ENCODE peak calls at places on chromosome 22, in four cellular contexts. N is tibial nerve, X is body of pancreas, Y is HCT116. Q is an unnamed sample.

GRCh38 chr22:31891366-31892079 is 52.8 kb upstream of the YWHAH start:
- DNase-seq in X (no peak), N (no peak), Y (no peak), Q (peak)

GRCh38 chr22:36281726-36282077 is 28.8 kb downstream of the APOL1 start:
- DNase-seq in N (no peak), X (no peak), Y (no peak), Q (no peak)

GRCh38 chr22:42683599-42684283 is 34.5 kb upstream of the CYB5R3 start:
- DNase-seq in N (no peak), X (no peak), Y (no peak), Q (no peak)

GRCh38 chr22:27489265-27489675 is 312.3 kb downstream of the MN1 start:
- DNase-seq in Y (no peak), X (peak), N (no peak), Q (no peak)

GRCh38 chr22:24155597-24156145 is 25.6 kb upstream of the SUSD2 start:
- DNase-seq in X (peak), N (peak), Y (no peak), Q (peak)

GRCh38 chr22:44615602-44616180 is 86.3 kb upstream of the PRR5 start:
- DNase-seq in Y (no peak), N (no peak), X (no peak), Q (no peak)

GRCh38 chr22:24841261-24841660 is 35.2 kb downstream of the SGSM1 start:
- DNase-seq in N (no peak), X (peak), Y (no peak), Q (no peak)

GRCh38 chr22:44710474-44711235 is 8.7 kb downstream of the PRR5 start:
- DNase-seq in Y (no peak), X (no peak), N (no peak), Q (peak)

GRCh38 chr22:25351631-25352293 is 132.3 kb downstream of the CRYBB2 start:
- DNase-seq in N (no peak), X (no peak), Y (no peak), Q (no peak)

GRCh38 chr22:19798320-19798665 is 37.7 kb downstream of the TBX1 start:
- DNase-seq in X (no peak), N (no peak), Y (no peak), Q (no peak)
- TF ChIP-seq POLR2A in X (no peak), N (no peak), Y (no peak), Q (no peak)

DNA sequence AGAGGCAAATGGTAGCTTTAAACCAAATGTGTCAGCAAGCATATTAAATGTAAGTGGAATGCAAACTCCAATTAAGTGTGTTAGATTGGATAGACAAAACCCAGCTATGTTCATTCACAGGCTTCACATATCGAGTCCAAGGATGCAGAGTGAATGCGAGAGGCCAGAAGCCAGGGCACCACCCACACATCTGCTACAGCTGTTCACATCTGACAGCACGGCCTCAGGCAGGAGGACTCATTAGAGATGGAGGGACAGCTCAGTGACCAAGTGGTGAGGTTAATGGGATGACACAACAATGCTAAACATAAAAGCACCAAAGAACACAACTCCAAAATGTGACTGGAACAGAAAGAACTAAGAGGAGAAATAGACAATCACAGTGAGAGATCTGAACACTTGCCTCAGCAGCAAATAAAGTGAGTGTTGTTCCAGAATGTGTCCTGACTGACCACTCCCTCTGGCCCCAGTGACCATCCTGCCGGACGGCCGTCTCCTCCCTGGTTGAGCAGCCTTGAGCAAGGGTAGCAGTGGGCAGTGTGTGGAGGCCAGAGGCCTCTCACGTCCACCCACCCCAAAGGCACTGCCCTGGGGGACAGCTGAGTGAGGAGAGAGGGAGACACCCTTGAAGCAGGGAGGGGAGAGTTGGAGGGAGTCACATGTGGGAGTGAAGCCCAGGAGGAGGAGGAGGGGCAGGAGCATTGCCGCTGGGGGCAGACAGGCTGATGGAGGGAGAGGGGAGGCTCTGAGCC is 23.7 kb downstream of the ALG12 start:
- DNase-seq in N (no peak), X (no peak), Y (no peak), Q (no peak)
- TF ChIP-seq POLR2A in N (no peak), X (no peak), Y (no peak), Q (no peak)

DNA sequence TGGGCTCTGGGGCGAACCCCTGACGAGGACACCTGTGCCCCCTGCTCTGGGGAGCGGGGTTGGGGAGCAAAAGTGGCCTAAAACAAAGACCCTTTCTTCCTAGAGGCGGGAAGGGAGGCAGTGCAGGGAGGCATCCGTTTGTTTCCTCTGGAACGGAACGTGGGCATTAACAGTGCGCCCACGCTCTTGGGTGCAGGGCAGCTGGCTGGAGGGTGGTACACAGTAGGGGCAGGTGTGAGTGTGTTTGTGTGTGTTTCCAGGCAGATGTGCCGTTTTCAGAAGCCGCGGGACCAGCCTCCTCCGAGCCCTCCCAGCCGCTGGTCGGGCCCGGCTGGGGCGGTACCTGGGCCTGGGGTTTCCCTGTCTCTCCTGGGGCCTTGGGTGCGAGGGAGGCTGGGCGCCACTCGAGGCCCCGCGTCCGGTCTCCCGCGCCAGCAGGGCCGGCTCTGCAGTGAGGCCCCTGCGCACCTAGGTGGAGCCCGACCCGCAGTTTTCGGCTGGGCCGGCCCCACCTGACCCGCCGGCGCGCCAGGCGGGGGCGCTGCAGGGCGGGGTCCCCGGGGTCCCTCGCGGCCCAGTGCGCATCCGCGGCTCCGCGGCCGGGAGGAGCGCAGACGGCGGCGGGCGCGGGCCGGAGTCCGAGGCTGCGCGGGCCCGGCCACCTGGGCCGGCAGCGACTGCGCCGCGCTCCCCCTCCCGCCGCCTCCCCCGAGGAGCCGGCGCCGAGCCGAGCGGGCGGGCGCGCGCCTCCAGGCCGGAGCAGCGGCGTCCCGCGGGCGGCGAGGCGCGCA is 1252.7 kb downstream of the BRD1 start:
- DNase-seq in N (no peak), Y (no peak), X (peak), Q (peak)
- TF ChIP-seq POLR2A in N (no peak), Y (no peak), X (no peak), Q (no peak)

GRCh38 chr22:41383085-41383484 is 1.3 kb downstream of the TEF start:
- DNase-seq in N (no peak), X (no peak), Y (no peak), Q (no peak)

GRCh38 chr22:41381329-41382097 is at the start of gene TEF:
- DNase-seq in X (peak), Y (peak), N (peak), Q (peak)

GRCh38 chr22:41382098-41382578 is 396 bp downstream of the TEF start:
- DNase-seq in X (peak), N (peak), Y (no peak), Q (peak)

GRCh38 chr22:41382610-41383009 is 868 bp downstream of the TEF start:
- DNase-seq in Y (no peak), N (no peak), X (no peak), Q (no peak)

DNA sequence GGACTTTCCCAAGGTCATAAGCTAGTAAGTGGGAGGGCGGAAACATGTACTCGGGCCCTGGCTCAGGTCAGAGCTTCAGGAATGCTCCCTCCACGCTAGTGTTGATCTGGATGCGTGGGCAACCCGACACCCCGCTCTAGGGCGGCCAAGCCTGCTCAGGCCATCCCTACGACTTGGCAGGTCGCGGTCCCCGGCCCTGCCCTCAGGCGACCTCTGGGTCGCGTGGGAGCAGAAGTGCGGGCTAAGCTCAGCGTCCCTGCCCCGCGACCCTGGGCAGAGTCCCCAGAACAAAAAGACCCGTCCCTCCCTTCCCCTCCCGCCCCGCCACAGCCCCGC is 781 bp upstream of the TEF start:
- DNase-seq in N (no peak), X (peak), Y (peak), Q (no peak)
- TF ChIP-seq POLR2A in N (peak), X (peak), Y (peak), Q (peak)

GRCh38 chr22:20927940-20928572 is 10.8 kb downstream of the CRKL start:
- DNase-seq in N (no peak), Y (no peak), X (no peak), Q (no peak)
- TF ChIP-seq POLR2A in N (no peak), Y (no peak), X (no peak), Q (no peak)

GRCh38 chr22:46085831-46086576 is 64.3 kb upstream of the PPARA start:
- DNase-seq in Y (peak), X (peak), N (peak), Q (no peak)
- TF ChIP-seq POLR2A in Y (no peak), X (no peak), N (no peak), Q (no peak)

DNA sequence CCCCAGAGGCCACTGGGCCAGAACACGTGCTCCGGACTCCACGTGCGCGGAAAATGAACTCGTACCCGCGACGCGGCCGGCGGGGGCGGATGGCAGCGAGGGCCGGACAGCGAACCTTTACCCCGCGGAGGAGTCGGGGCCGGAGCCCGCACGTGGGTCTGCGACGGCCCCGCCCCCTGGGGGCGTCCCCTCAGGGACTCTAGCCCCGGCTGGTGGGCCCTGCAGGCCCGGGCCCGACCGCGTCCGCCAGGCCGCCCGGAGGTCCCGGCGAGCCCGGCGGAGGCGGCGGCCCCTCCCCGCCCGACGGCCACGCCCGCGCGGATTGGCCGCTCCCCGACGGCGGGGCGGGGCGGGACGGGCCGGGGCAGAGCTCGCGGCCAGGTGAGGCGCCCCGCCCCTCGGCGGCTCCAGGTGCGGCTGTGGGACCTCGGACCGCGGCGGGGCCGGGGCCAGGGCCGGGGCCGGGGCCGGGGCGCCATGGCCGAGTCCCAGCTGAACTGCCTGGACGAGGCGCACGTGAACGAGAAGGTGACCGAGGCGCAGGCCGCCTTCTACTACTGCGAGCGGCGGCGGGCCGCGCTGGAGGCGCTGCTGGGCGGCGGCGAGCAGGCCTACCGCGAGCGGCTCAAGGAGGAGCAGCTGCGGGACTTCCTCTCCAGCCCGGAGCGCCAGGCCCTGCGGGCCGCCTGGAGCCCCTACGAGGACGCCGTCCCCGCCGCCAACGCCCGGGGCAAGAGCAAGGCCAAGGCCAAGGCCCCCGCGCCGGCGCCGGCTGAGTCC is at the start of gene FAM83F:
- DNase-seq in X (peak), N (no peak), Y (peak), Q (peak)
- TF ChIP-seq POLR2A in X (peak), N (no peak), Y (peak), Q (peak)

DNA sequence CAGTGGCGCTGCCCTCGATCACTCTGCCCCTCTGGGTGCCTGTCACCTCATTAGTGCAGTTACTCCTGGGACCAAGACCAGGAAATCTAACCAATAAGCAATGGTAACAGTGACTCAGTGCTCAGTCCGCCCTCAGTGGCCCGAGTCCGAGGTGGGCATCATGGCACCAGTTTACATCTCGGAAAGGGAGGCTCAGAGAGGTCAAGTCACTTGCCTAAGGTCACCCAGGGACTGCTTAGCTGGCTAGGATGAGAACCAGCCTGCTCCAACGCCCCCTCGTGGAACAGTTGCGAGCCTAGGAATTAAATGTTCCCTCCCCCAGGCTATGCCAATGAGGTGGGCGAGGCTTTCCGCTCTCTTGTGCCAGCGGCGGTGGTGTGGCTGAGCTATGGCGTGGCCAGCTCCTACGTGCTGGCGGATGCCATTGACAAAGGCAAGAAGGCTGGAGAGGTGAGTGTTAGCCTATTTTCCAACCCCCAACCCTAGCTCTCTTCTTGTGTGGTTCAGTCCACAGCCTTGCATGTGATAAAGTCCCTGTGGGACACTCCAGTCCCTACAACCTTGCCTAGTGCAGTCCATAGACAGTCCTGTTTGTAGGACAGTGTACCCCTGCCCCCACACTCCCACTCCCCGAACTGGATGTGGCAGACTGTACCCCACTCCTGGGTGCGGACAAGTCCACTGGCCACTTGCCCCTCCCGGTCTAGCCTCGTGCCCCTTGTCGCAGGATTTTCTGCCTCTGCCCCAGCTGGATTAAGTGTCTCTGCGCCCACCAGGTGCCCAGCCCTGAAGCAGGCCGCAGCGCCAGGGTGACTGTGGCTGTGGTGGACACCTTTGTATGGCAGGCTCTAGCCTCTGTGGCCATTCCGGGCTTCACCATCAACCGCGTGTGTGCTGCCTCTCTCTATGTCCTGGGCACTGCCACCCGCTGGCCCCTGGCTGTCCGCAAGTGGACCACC is 1.1 kb downstream of the MTFP1 start:
- DNase-seq in X (peak), N (peak), Y (peak), Q (peak)
- TF ChIP-seq POLR2A in X (no peak), N (no peak), Y (peak), Q (peak)

Q was measured in erythroblast.